ENCODE peak calls at places on chromosomes 6 and 20, in four cellular contexts. H, G, A and S are unnamed samples.

GRCh38 chr20:51678041-51678697 is 90.0 kb downstream of the ATP9A start:
- DNase-seq in H (no peak), G (no peak), A (no peak), S (no peak)

GRCh38 chr20:56626367-56627121 is 2.6 kb upstream of the TFAP2C start:
- DNase-seq in G (peak), A (peak), H (peak), S (peak)

GRCh38 chr20:3173582-3174441 is 463 bp upstream of the LZTS3 start:
- DNase-seq in A (peak), G (peak), H (peak), S (peak)

GRCh38 chr6:38638941-38639497 is 710 bp downstream of the BTBD9 start:
- DNase-seq in A (no peak), H (peak), G (peak), S (peak)

GRCh38 chr6:145025488-145025887 is 709.8 kb downstream of the EPM2A start:
- DNase-seq in A (no peak), H (no peak), G (no peak), S (no peak)

GRCh38 chr6:113137411-113137810 is 719.7 kb upstream of the MARCKS start:
- DNase-seq in H (no peak), A (no peak), G (peak), S (no peak)

GRCh38 chr20:31494131-31494530 is 19.0 kb downstream of the REM1 start:
- DNase-seq in G (no peak), A (peak), H (peak), S (peak)

GRCh38 chr20:63246490-63247284 is 7.6 kb downstream of the NKAIN4 start:
- DNase-seq in G (peak), A (peak), H (no peak), S (no peak)

GRCh38 chr20:5996765-5997164 is 46.3 kb downstream of the MCM8 start:
- DNase-seq in A (no peak), H (no peak), G (no peak), S (no peak)

GRCh38 chr6:133447924-133448323 is 206.8 kb downstream of the EYA4 start:
- DNase-seq in H (no peak), G (no peak), A (no peak), S (no peak)

GRCh38 chr20:63945921-63946920 is 10.0 kb downstream of the UCKL1 start:
- DNase-seq in G (peak), H (no peak), A (no peak), S (no peak)

GRCh38 chr6:87926687-87927086 is 121.0 kb upstream of the SPACA1 start:
- DNase-seq in H (no peak), A (no peak), G (no peak), S (no peak)

GRCh38 chr6:127403636-127404035 is 55.6 kb downstream of the KIAA0408 start:
- DNase-seq in G (no peak), H (no peak), A (no peak), S (no peak)

GRCh38 chr6:166742981-166743380 is 115.9 kb upstream of the RPS6KA2 start:
- DNase-seq in H (no peak), G (no peak), A (no peak), S (no peak)

GRCh38 chr20:49306903-49307336 is 29.1 kb upstream of the ZNFX1 start:
- DNase-seq in G (no peak), A (no peak), H (no peak), S (no peak)

GRCh38 chr6:140050232-140050995 is 676.0 kb upstream of the CITED2 start:
- DNase-seq in H (no peak), G (no peak), A (no peak), S (no peak)

GRCh38 chr20:37758332-37758731 is 64.5 kb downstream of the CTNNBL1 start:
- DNase-seq in G (no peak), A (peak), H (peak), S (peak)
- TF ChIP-seq CTCF in G (no peak), A (peak), H (no peak), S (no peak)

DNA sequence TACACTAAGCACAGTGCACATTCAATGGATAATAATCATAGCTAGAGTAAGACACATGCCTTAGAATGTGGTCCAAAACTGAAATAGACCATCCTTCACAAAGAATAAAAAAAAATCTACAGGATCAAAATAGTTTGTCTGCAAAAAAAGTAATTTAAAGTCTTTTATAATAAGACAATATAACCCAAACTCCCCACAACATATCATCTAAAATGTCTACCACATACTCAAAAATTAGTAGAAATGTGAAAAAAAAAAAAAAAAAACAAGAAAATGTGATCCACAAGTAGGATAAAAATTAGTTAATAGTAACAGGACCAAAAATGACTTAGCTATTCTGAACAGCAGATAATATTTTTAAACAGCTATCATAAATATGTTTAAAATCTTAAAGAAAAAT is 557.2 kb upstream of the ARID1B start:
- DNase-seq in G (no peak), A (no peak), H (no peak), S (no peak)
- H3K27ac ChIP-seq in G (no peak), A (no peak), H (no peak), S (no peak)

DNA sequence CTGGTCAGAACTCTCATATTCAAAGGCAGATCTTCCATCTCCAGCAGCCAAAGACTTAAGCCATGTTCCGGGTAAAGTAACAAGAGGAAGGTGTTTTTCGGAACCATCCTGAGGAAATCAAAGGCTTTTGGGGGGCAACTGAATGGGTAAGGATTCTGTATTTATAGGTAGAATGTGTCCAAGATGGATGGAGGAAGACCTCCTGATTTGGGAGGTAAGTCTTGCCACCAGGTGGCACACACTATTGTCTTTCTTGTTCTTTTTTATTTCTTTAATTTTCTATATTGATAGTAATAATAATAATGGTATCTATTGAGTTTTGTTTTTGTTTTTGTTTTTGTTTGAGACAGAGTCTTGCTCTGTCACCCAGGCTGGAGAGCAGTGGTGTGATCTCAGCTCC is 53.0 kb upstream of the UBR2 start:
- DNase-seq in A (no peak), H (no peak), G (no peak), S (no peak)
- TF ChIP-seq CTCF in A (no peak), H (no peak), G (no peak), S (no peak)

GRCh38 chr6:7902867-7903266 is 7.7 kb downstream of the TXNDC5 start:
- DNase-seq in A (no peak), H (no peak), G (no peak), S (no peak)

GRCh38 chr6:7901780-7902179 is 8.8 kb downstream of the TXNDC5 start:
- DNase-seq in G (no peak), A (no peak), H (no peak), S (no peak)

GRCh38 chr6:7901056-7901455 is 9.5 kb downstream of the TXNDC5 start:
- DNase-seq in H (no peak), G (no peak), A (no peak), S (no peak)

GRCh38 chr6:7903673-7904072 is 6.9 kb downstream of the TXNDC5 start:
- DNase-seq in A (no peak), G (no peak), H (no peak), S (no peak)

DNA sequence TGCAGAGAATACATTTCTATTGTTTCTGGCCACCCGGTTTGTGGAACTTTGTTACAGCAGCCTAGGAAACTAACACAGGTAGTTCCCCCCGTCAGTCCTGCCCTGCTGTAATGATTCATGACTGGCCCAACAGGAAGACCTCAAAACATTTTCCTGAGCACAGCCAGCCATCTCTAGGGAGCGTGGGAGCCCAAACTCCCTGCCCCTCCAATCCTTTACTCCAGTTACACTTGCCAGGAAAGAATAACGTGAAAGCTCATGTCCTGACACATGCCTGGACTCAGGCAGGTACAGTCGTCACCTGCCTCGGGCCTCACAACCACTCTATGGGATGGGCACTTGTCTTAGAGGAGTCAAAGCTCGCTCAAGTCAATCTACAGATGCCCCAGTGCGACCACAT is 8.4 kb downstream of the TXNDC5 start:
- DNase-seq in A (no peak), G (no peak), H (no peak), S (no peak)
- H3K27ac ChIP-seq in A (no peak), G (no peak), H (no peak), S (peak)